ENCODE peak calls at places on chromosomes 1 and 21, in five cellular contexts. U is lower lobe of right lung, A is cardiac fibroblast, S is left kidney, H is sciatic nerve. J is an unnamed sample.

GRCh38 chr1:220044683-220045355 is 1.5 kb downstream of the EPRS1 start:
- DNase-seq in U (no peak), A (no peak), H (no peak), S (no peak), J (no peak)

GRCh38 chr1:29812397-29813135 is 576.2 kb downstream of the PTPRU start:
- DNase-seq in S (no peak), U (no peak), A (no peak), H (no peak), J (no peak)

GRCh38 chr1:246875041-246876026 is 56.4 kb downstream of the AHCTF1 start:
- DNase-seq in A (peak), S (no peak), U (no peak), H (no peak), J (no peak)

GRCh38 chr1:182207300-182207699 is 145.8 kb upstream of the ZNF648 start:
- DNase-seq in S (no peak), U (no peak), A (no peak), H (no peak), J (no peak)

GRCh38 chr1:8702121-8702520 is 115.3 kb downstream of the RERE start:
- DNase-seq in A (peak), H (no peak), U (peak), S (peak), J (no peak)

GRCh38 chr1:15033264-15033663 is 120.3 kb upstream of the TMEM51 start:
- DNase-seq in U (no peak), S (peak), H (no peak), A (peak), J (no peak)

GRCh38 chr1:178536844-178537371 is 24.0 kb downstream of the TEX35 start:
- DNase-seq in S (peak), H (no peak), A (peak), U (no peak), J (no peak)

GRCh38 chr1:119367332-119368124 is 1.1 kb upstream of the HAO2 start:
- DNase-seq in S (peak), H (no peak), A (peak), U (no peak), J (no peak)

GRCh38 chr1:154157520-154158306 is 2.8 kb upstream of the NUP210L start:
- DNase-seq in S (no peak), H (no peak), U (no peak), A (peak), J (no peak)

GRCh38 chr1:98422821-98423220 is 238.7 kb upstream of the SNX7 start:
- DNase-seq in U (no peak), H (no peak), A (no peak), S (no peak), J (no peak)

GRCh38 chr1:101227837-101228236 is 9.0 kb upstream of the S1PR1 start:
- DNase-seq in H (no peak), U (no peak), S (no peak), A (no peak), J (no peak)

GRCh38 chr1:214420833-214421232 is 130.6 kb downstream of the PTPN14 start:
- DNase-seq in U (no peak), S (no peak), A (no peak), H (no peak), J (no peak)

GRCh38 chr1:151311589-151312331 is 15.5 kb downstream of the PI4KB start:
- DNase-seq in U (peak), A (peak), S (peak), H (no peak), J (no peak)

GRCh38 chr1:62358974-62359373 is 39.7 kb upstream of the KANK4 start:
- DNase-seq in S (peak), A (no peak), H (no peak), U (no peak), J (no peak)

GRCh38 chr1:10724948-10725852 is 71.2 kb downstream of the CASZ1 start:
- DNase-seq in H (no peak), U (peak), S (peak), A (peak), J (no peak)

GRCh38 chr1:185017338-185017737 is 28.0 kb upstream of the RNF2 start:
- DNase-seq in A (peak), H (no peak), U (no peak), S (no peak), J (no peak)

GRCh38 chr1:4756851-4757580 is 102.6 kb downstream of the AJAP1 start:
- DNase-seq in U (no peak), S (no peak), H (no peak), A (no peak), J (no peak)

GRCh38 chr21:43644609-43645008 is 14.7 kb downstream of the HSF2BP start:
- DNase-seq in S (no peak), H (no peak), A (peak), U (no peak), J (no peak)

GRCh38 chr1:85224734-85225623 is 24.2 kb upstream of the SYDE2 start:
- DNase-seq in H (no peak), S (peak), U (peak), A (no peak), J (no peak)

GRCh38 chr1:206742702-206743383 is 27.7 kb upstream of the IL19 start:
- DNase-seq in H (no peak), S (peak), U (no peak), A (no peak), J (no peak)